ENCODE peak calls at places on chromosomes 5 and 9, in four cellular contexts. F, E, S and W are unnamed samples.

GRCh38 chr5:179309383-179309670 is 35.9 kb downstream of the ADAMTS2 start:
- DNase-seq in F (no peak), E (no peak), S (no peak), W (no peak)

GRCh38 chr5:140468188-140468587 is 66.6 kb downstream of the ANKHD1 start:
- DNase-seq in F (no peak), E (no peak), S (no peak), W (no peak)

GRCh38 chr5:88688242-88688959 is 194.6 kb downstream of the MEF2C start:
- DNase-seq in F (no peak), E (no peak), S (no peak), W (no peak)

GRCh38 chr5:133967715-133968056 is 739 bp downstream of the C5orf15 start:
- DNase-seq in F (no peak), E (no peak), S (no peak), W (no peak)

GRCh38 chr5:145658435-145658834 is 176.7 kb downstream of the PRELID2 start:
- DNase-seq in F (no peak), E (no peak), S (no peak), W (no peak)

GRCh38 chr9:98195671-98196070 is 3.2 kb upstream of the CORO2A start:
- DNase-seq in F (no peak), E (no peak), S (no peak), W (no peak)

GRCh38 chr9:90870646-90871326 is 69.2 kb downstream of the SYK start:
- DNase-seq in F (peak; percentile 36), E (peak; percentile 4), S (peak; percentile 57), W (peak; percentile 9)

GRCh38 chr5:143788401-143788800 is 23.6 kb upstream of the HMHB1 start:
- DNase-seq in F (no peak), E (no peak), S (no peak), W (no peak)

GRCh38 chr9:108270041-108270440 is 585.7 kb downstream of the ACTL7B start:
- DNase-seq in F (no peak), E (no peak), S (no peak), W (no peak)

GRCh38 chr9:79968533-79968932 is 396.8 kb downstream of the TLE4 start:
- DNase-seq in F (no peak), E (no peak), S (no peak), W (no peak)

GRCh38 chr9:117266855-117267497 is 147.9 kb downstream of the ASTN2 start:
- DNase-seq in F (no peak), E (no peak), S (no peak), W (no peak)

GRCh38 chr5:38922199-38922598 is 76.4 kb downstream of the OSMR start:
- DNase-seq in F (peak; percentile 67), E (no peak), S (no peak), W (peak; percentile 4)

GRCh38 chr5:113036321-113036720 is 59.7 kb downstream of the DCP2 start:
- DNase-seq in F (no peak), E (no peak), S (no peak), W (no peak)

GRCh38 chr5:15003511-15003920 is 131.9 kb upstream of the ANKH start:
- DNase-seq in F (peak; percentile 40), E (no peak), S (peak; percentile 69), W (peak; percentile 23)

GRCh38 chr5:98769006-98769255 is 4.5 kb upstream of the RGMB start:
- DNase-seq in F (peak; percentile 82), E (no peak), S (peak; percentile 66), W (no peak)

GRCh38 chr9:30198463-30199309 is 2185.8 kb upstream of the ACO1 start:
- DNase-seq in F (no peak), E (no peak), S (no peak), W (no peak)
- TF ChIP-seq CTCF in F (no peak), E (no peak), S (no peak), W (no peak)

DNA sequence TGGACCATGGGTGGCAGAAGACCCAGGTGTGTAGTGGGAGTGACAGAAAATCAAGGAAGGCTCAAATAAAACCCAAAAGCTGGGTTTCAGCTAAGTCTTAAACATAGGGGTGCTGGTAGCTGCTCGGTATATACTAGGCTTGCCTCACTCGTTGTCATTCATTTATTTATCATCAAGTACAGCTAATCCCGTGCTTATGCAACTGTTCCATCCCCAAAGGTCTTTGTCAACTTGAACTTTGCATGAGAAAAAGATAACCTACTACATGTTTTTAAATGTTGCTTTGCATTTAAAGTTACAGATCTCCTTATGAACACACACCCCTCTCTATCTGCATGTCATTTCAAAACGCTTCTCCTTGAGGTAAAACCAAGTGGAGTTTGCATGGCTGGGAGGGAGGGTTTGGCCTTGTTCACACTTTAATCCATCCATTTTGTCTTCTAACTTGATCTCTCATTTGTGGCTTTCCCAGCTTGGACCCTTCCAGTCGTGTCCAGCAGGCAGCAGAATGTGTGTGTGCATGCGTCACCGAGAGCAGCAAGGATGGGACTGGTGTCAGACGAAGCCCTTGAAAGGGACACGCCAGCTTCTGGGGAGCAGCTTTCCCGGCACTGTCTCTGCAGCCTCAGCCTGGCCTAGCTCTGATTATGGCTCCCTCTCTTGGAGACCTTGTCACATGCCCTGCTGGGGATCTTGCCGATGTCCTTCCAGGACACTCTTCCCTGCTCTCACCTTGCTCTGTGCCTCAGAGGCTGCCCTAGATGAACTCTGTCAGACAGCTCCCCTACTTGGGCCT is 133.5 kb downstream of the GADD45G start:
- DNase-seq in F (no peak), E (no peak), S (no peak), W (no peak)
- TF ChIP-seq CTCF in F (no peak), E (no peak), S (no peak), W (no peak)

GRCh38 chr9:10274983-10275382 is 337.8 kb downstream of the PTPRD start:
- DNase-seq in F (no peak), E (no peak), S (no peak), W (no peak)
- TF ChIP-seq CTCF in F (no peak), E (peak; percentile 37), S (no peak), W (peak; percentile 23)

GRCh38 chr9:135090081-135090480 is 2.6 kb downstream of the OLFM1 start:
- DNase-seq in F (no peak), E (no peak), S (no peak), W (no peak)

GRCh38 chr9:135088348-135088978 is 995 bp downstream of the OLFM1 start:
- DNase-seq in F (no peak), E (no peak), S (no peak), W (no peak)

GRCh38 chr9:135090547-135090946 is 3.1 kb downstream of the OLFM1 start:
- DNase-seq in F (peak; percentile 66), E (no peak), S (no peak), W (no peak)

GRCh38 chr9:135087899-135088347 is 455 bp downstream of the OLFM1 start:
- DNase-seq in F (peak; percentile 47), E (no peak), S (no peak), W (no peak)

DNA sequence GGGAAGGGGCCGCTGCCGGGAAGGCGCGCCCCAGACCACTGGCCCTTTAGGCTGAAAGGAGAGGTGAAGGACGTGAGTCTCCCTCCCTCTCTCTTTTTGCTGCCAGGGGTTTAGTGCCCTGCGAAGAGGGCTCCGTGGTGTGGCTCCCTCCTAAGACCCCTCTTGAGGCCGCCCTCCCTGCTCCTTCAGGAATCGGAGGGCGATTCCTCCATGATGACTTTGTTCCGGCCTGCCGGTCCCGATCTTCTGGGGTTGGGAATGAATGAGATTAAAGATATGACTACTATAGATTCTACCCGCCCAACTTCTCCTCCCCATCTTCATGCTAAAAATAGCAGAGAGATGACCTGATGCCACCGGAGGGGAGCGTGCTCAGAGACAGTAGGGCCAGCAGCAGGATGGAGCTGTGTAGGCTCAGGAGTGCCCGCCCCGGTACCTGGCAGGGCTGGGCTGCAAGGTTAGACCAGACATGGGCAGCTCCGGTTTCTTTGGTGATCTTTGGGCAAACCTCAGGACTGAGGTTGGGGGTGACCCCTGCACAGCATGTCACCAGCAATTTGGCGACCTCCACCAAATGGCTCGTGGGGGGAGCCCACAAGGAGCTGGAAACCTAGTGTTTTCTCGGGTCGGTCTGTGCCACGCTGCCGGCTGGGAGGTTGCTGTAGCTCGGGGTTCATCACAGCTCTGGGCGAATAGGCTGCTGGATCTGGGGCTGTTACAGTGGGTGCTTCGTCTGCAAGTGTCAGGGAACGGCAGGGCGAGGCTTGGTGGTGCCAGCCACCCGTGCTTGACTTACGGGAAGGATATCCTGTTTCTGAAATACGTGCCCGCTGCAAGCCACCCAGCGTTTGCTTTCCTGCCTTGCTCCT is 1.7 kb downstream of the OLFM1 start:
- DNase-seq in F (no peak), E (no peak), S (no peak), W (no peak)
- TF ChIP-seq CTCF in F (no peak), E (no peak), S (no peak), W (no peak)